ENCODE peak calls at places on chromosomes 4 and X, in eight cellular contexts. F, D, B, N, Z, C, X and K are unnamed samples.
A peak's percentile ranks its signal among the peaks of the same experiment; 100 is the strongest.

GRCh38 chr4:3202836-3203820 is 45.8 kb upstream of the MSANTD1 start:
- DNase-seq in C (no peak), D (no peak), F (no peak), X (no peak), Z (peak; percentile 15), N (no peak), B (no peak), K (no peak)

GRCh38 chrX:25015486-25016360 is at the start of gene ARX:
- DNase-seq in X (no peak), Z (no peak), C (peak; percentile 46), F (peak; percentile 51), N (no peak), B (no peak), D (no peak), K (no peak)

GRCh38 chr4:137310593-137311490 is 221.5 kb downstream of the PCDH18 start:
- DNase-seq in X (no peak), F (peak; percentile 17), N (no peak), B (no peak), D (no peak), C (no peak), Z (no peak), K (no peak)

GRCh38 chrX:110992611-110993010 is 103.4 kb upstream of the PAK3 start:
- DNase-seq in X (no peak), Z (no peak), F (peak; percentile 7), N (no peak), B (no peak), C (peak; percentile 8), D (no peak), K (no peak)

GRCh38 chrX:103347682-103348397 is 8.5 kb upstream of the TCEAL9 start:
- DNase-seq in Z (no peak), D (no peak), N (no peak), B (no peak), F (no peak), X (no peak), C (no peak), K (no peak)

GRCh38 chr4:152687974-152688599 is 8.3 kb upstream of the TMEM154 start:
- DNase-seq in D (no peak), N (no peak), F (no peak), X (no peak), C (no peak), B (no peak), Z (no peak), K (no peak)

GRCh38 chr4:123804171-123804721 is 407.7 kb downstream of the SPRY1 start:
- DNase-seq in D (no peak), N (no peak), Z (no peak), C (no peak), X (no peak), B (no peak), F (no peak), K (no peak)

GRCh38 chr4:140754918-140755810 is 1.0 kb downstream of the TBC1D9 start:
- DNase-seq in Z (no peak), C (no peak), D (no peak), X (no peak), F (no peak), B (no peak), N (no peak), K (no peak)

GRCh38 chrX:53711446-53711845 is 24.9 kb upstream of the HUWE1 start:
- DNase-seq in C (no peak), X (no peak), B (no peak), Z (no peak), N (no peak), D (no peak), F (no peak), K (no peak)

GRCh38 chr4:7805533-7806079 is 134.1 kb downstream of the AFAP1 start:
- DNase-seq in Z (no peak), X (no peak), F (peak; percentile 91), D (peak; percentile 73), N (peak; percentile 26), B (no peak), C (peak; percentile 26), K (no peak)